ENCODE peak calls at places on chromosomes 4 and X, in four cellular contexts. One of them, this sample, is unnamed.

GRCh38 chrX:11792461-11793421 is 34.7 kb downstream of the MSL3 start:
- DNase-seq in GM23248: no peak
- DNase-seq in AG09309: no peak
- DNase-seq in IMR-90: no peak
- DNase-seq in this sample: no peak

GRCh38 chr4:143599827-143600226 is 86.3 kb downstream of the SMARCA5 start:
- DNase-seq in GM23248: peak; percentile 59
- DNase-seq in AG09309: no peak
- DNase-seq in IMR-90: no peak
- DNase-seq in this sample: no peak

GRCh38 chr4:1216869-1217294 is 32.0 kb downstream of the CTBP1 start:
- DNase-seq in GM23248: no peak
- DNase-seq in AG09309: no peak
- DNase-seq in IMR-90: no peak
- DNase-seq in this sample: no peak

GRCh38 chr4:108683479-108683878 is 33.1 kb downstream of the OSTC start:
- DNase-seq in GM23248: peak; percentile 65
- DNase-seq in AG09309: no peak
- DNase-seq in IMR-90: peak; percentile 41
- DNase-seq in this sample: no peak

GRCh38 chr4:20126906-20127305 is 124.8 kb upstream of the SLIT2 start:
- DNase-seq in GM23248: peak; percentile 92
- DNase-seq in AG09309: peak; percentile 31
- DNase-seq in IMR-90: peak; percentile 93
- DNase-seq in this sample: no peak

GRCh38 chrX:19063030-19063429 is 59.2 kb downstream of the ADGRG2 start:
- DNase-seq in GM23248: peak; percentile 60
- DNase-seq in AG09309: no peak
- DNase-seq in IMR-90: peak; percentile 62
- DNase-seq in this sample: no peak

GRCh38 chr4:112523008-112523440 is 7.0 kb upstream of the NEUROG2 start:
- DNase-seq in GM23248: no peak
- DNase-seq in AG09309: no peak
- DNase-seq in IMR-90: peak; percentile 66
- DNase-seq in this sample: no peak

GRCh38 chr4:188246488-188246887 is 107.2 kb downstream of the TRIML1 start:
- DNase-seq in GM23248: no peak
- DNase-seq in AG09309: no peak
- DNase-seq in IMR-90: peak; percentile 25
- DNase-seq in this sample: no peak

GRCh38 chrX:127888767-127889166 is 163.4 kb downstream of the ACTRT1 start:
- DNase-seq in GM23248: no peak
- DNase-seq in AG09309: no peak
- DNase-seq in IMR-90: no peak
- DNase-seq in this sample: no peak

GRCh38 chrX:77704881-77705280 is 81.1 kb downstream of the ATRX start:
- DNase-seq in GM23248: no peak
- DNase-seq in AG09309: no peak
- DNase-seq in IMR-90: no peak
- DNase-seq in this sample: no peak

GRCh38 chr4:143358923-143359694 is 22.4 kb downstream of the GAB1 start:
- DNase-seq in GM23248: peak; percentile 44
- DNase-seq in AG09309: no peak
- DNase-seq in IMR-90: peak; percentile 93
- DNase-seq in this sample: no peak

GRCh38 chrX:136028383-136028984 is 43.2 kb downstream of the SLC9A6 start:
- DNase-seq in GM23248: peak; percentile 65
- DNase-seq in AG09309: peak; percentile 31
- DNase-seq in IMR-90: peak; percentile 74
- DNase-seq in this sample: no peak

GRCh38 chr4:106294062-106294461 is 21.9 kb downstream of the TBCK start:
- DNase-seq in GM23248: no peak
- DNase-seq in AG09309: no peak
- DNase-seq in IMR-90: no peak
- DNase-seq in this sample: no peak

GRCh38 chr4:15805583-15806517 is 27.7 kb downstream of the CD38 start:
- DNase-seq in GM23248: peak; percentile 75
- DNase-seq in AG09309: peak; percentile 23
- DNase-seq in IMR-90: peak; percentile 63
- DNase-seq in this sample: no peak

GRCh38 chr4:68375667-68376559 is 26.0 kb upstream of the YTHDC1 start:
- DNase-seq in GM23248: peak; percentile 79
- DNase-seq in AG09309: peak; percentile 51
- DNase-seq in IMR-90: peak; percentile 64
- DNase-seq in this sample: peak; percentile 27